ENCODE peak calls at places on chromosomes 13 and 19, in five cellular contexts. T is psoas muscle, C is heart right ventricle, S is ascending aorta, W is H9. P is an unnamed sample.

GRCh38 chr13:71303144-71303543 is 563.9 kb downstream of the DACH1 start:
- DNase-seq in T (no peak), C (no peak), S (no peak), W (no peak), P (no peak)

GRCh38 chr13:113178070-113178895 is 19.8 kb downstream of the PROZ start:
- DNase-seq in T (no peak), C (no peak), S (no peak), W (no peak), P (no peak)

GRCh38 chr13:101627556-101627943 is 175.1 kb downstream of the ITGBL1 start:
- DNase-seq in T (no peak), C (no peak), S (no peak), W (no peak), P (no peak)

GRCh38 chr13:36090592-36090991 is 40.6 kb downstream of the DCLK1 start:
- DNase-seq in T (no peak), C (no peak), S (no peak), W (no peak), P (no peak)

GRCh38 chr13:40061466-40062450 is 406.3 kb downstream of the COG6 start:
- DNase-seq in T (no peak), C (no peak), S (no peak), W (no peak), P (no peak)

GRCh38 chr13:77831870-77832269 is 86.8 kb downstream of the EDNRB start:
- DNase-seq in T (no peak), C (no peak), S (no peak), W (no peak), P (no peak)

GRCh38 chr19:33251526-33252090 is 26.0 kb upstream of the SLC7A10 start:
- DNase-seq in T (no peak), C (no peak), S (no peak), W (no peak), P (no peak)

GRCh38 chr19:55333870-55334269 is 5.8 kb upstream of the KMT5C start:
- DNase-seq in T (no peak), C (no peak), S (no peak), W (no peak), P (no peak)

GRCh38 chr19:37943480-37943879 is 36.5 kb downstream of the SIPA1L3 start:
- DNase-seq in T (no peak), C (no peak), S (peak), W (no peak), P (no peak)

GRCh38 chr13:35888327-35888940 is 242.7 kb downstream of the DCLK1 start:
- DNase-seq in T (no peak), C (no peak), S (no peak), W (no peak), P (no peak)

GRCh38 chr19:15280048-15280725 is 47.9 kb upstream of the EPHX3 start:
- DNase-seq in T (peak), C (no peak), S (no peak), W (no peak), P (no peak)

GRCh38 chr13:83549671-83550070 is 332.6 kb downstream of the SLITRK1 start:
- DNase-seq in T (no peak), C (no peak), S (no peak), W (no peak), P (no peak)

GRCh38 chr19:50248826-50249225 is 45.4 kb downstream of the MYH14 start:
- DNase-seq in T (no peak), C (no peak), S (no peak), W (no peak), P (no peak)

GRCh38 chr19:31351212-31352193 is 2.3 kb upstream of the TSHZ3 start:
- DNase-seq in T (peak), C (no peak), S (no peak), W (no peak), P (no peak)

DNA sequence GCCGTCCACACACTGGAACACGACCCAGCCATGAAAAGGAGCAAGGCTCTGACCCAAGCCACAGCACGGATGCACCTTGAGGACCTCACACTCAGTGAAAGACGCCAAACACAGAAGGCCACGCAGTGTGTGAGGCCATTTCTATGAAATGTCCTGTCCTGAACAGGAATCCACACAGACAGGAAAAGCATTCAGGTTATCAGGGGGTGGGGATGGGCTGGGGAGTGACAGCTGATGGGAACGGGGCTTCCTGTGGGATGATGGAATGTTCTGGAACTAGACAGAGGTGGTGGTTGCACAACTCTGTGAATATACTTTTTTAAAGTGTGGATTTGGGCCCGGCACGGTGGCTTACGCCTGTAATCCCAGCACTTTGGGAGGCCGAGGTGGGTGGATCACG is 30.6 kb downstream of the GPX4 start:
- DNase-seq in T (no peak), C (no peak), S (no peak), W (no peak), P (no peak)
- H3K27ac ChIP-seq in T (no peak), C (no peak), S (peak), W (no peak), P (no peak)

DNA sequence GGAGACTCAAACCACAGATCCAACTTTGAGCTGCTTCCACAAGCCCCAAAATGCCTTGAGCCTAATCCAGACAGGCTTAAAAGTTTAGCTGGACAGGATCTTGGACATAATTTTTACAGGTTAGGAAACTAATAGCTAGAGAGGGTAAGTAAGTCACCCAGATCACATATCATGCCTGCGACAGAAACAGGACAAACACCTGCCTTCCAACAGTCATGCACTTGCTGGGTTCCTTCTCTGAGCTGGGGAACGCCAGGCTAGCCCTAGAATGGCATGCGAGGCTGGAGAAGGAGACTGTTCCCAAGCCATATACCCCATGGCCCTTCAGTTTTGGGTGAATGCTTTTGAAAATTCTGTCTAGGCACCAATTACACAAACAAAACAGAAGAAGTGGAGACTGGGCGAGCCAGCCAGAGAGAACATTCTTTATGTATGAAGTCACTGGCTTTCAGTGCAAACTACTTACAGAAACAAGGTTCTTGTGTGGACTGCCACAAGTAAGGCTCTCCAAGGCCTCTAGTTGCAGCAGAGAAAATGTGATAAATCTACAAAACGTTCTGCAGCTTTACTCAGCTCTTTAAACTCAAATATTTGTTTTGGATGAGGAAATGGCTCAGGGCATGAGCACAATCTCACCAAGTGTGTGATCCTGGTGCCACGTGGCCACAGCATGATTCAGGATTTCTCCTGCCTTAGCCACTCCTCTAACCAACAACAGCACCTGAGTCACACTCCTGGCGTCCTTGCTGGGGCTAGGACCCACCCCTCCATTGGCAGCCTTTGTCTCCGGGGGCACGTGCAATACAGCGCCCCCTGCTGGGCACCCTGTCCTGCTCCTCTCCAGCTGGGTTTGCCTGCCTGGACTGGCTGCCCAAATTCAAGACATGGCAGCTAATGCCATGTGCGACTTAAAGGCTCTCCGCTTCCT is 73.4 kb upstream of the UBL3 start:
- DNase-seq in T (peak), C (peak), S (peak), W (peak), P (no peak)
- H3K27ac ChIP-seq in T (peak), C (peak), S (peak), W (no peak), P (no peak)

GRCh38 chr19:58584498-58585441 is 11.6 kb upstream of the MZF1 start:
- DNase-seq in T (no peak), C (no peak), S (no peak), W (peak), P (no peak)

GRCh38 chr19:58582985-58583384 is 9.8 kb upstream of the MZF1 start:
- DNase-seq in T (no peak), C (no peak), S (peak), W (peak), P (no peak)

GRCh38 chr19:58579473-58580142 is 6.5 kb upstream of the MZF1 start:
- DNase-seq in T (no peak), C (no peak), S (peak), W (no peak), P (no peak)

GRCh38 chr19:58578430-58578925 is 5.3 kb upstream of the MZF1 start:
- DNase-seq in T (no peak), C (no peak), S (peak), W (no peak), P (no peak)

DNA sequence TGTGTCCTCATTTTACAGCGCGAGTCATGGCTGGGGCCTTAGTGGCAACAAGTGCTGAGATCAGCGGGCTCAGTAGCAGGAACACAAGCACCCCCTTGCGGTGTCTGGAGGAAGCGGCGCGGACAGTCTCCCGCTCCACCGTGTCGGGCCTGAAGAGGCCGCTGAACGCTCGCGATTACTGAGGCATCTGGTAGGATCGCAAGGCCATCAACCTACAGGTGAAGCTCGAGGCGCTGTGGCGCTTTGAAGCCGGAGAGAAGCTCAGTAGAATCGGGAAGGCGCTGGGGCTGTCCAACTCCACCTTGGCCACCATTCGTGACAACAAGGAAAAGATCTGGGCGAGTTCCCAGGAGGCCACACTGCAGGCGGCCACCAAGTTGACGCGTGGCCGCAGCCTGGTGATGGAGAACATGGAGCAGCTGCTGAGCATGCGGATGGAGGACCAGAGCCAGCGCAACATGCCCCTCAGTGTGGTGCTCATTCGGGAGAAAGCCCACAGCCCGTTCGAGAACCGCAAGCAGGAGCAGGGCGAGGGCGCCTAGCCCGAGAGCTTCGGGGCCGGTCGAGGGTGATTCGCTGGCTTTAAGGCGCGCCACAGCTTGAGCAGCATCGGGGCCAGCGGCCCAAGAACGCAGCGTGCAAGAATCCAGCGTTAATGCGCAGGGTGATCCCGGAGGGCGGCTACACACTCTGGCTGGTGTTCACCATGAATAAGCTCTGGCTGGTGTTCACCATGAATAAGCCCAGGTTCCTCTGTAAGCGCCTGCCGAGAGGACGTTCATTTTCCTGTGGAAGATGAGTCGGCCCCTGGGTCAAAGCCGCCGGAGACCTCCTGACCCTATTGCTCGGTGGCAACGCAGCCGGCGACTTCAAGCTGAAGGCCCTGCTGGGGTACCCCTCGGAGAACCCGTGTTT is 8.3 kb upstream of the MZF1 start:
- DNase-seq in T (peak), C (peak), S (peak), W (peak), P (no peak)
- H3K27ac ChIP-seq in T (peak), C (peak), S (peak), W (no peak), P (peak)

GRCh38 chr19:54155694-54156093 is 3.8 kb downstream of the LENG1 start:
- DNase-seq in T (no peak), C (no peak), S (no peak), W (no peak), P (no peak)

GRCh38 chr19:54152267-54152666 is 7.3 kb downstream of the LENG1 start:
- DNase-seq in T (no peak), C (no peak), S (no peak), W (no peak), P (no peak)

GRCh38 chr19:54152878-54153524 is 6.5 kb downstream of the LENG1 start:
- DNase-seq in T (no peak), C (no peak), S (no peak), W (no peak), P (no peak)

GRCh38 chr19:54154603-54155345 is 4.7 kb downstream of the LENG1 start:
- DNase-seq in T (no peak), C (no peak), S (no peak), W (no peak), P (no peak)

GRCh38 chr19:54153731-54154326 is 5.7 kb downstream of the LENG1 start:
- DNase-seq in T (no peak), C (no peak), S (no peak), W (no peak), P (no peak)
- H3K27ac ChIP-seq in T (no peak), C (no peak), S (no peak), W (no peak), P (no peak)

GRCh38 chr13:26198116-26198515 is 24.0 kb downstream of the RNF6 start:
- DNase-seq in T (no peak), C (no peak), S (no peak), W (no peak), P (no peak)
- H3K27ac ChIP-seq in T (no peak), C (no peak), S (no peak), W (no peak), P (no peak)

P was measured in SK-N-MC.